ENCODE peak calls at places on chromosomes 13 and 19, in six cellular contexts. One of them, this sample, is unnamed.

GRCh38 chr19:52343548-52343947 is 7.5 kb downstream of the ZNF610 start:
- DNase-seq in mesenchymal stem cell: peak
- DNase-seq in mesendoderm: peak
- DNase-seq in IMR-90: peak
- DNase-seq in neuronal stem cell: peak
- DNase-seq in H1: peak
- DNase-seq in this sample: peak

GRCh38 chr13:45464687-45465453 is at the start of gene COG3:
- DNase-seq in H1: peak
- DNase-seq in neuronal stem cell: peak
- DNase-seq in mesendoderm: peak
- DNase-seq in IMR-90: peak
- DNase-seq in mesenchymal stem cell: peak
- DNase-seq in this sample: peak

GRCh38 chr13:113043931-113044330 is 61.7 kb upstream of the F7 start:
- DNase-seq in mesendoderm: no peak
- DNase-seq in IMR-90: no peak
- DNase-seq in H1: no peak
- DNase-seq in mesenchymal stem cell: no peak
- DNase-seq in neuronal stem cell: no peak
- DNase-seq in this sample: no peak

GRCh38 chr19:49438261-49438660 is 3.1 kb downstream of the SLC17A7 start:
- DNase-seq in mesendoderm: no peak
- DNase-seq in mesenchymal stem cell: no peak
- DNase-seq in H1: no peak
- DNase-seq in neuronal stem cell: no peak
- DNase-seq in IMR-90: no peak
- DNase-seq in this sample: no peak

GRCh38 chr13:77434289-77434688 is 101.2 kb upstream of the SCEL start:
- DNase-seq in mesenchymal stem cell: no peak
- DNase-seq in neuronal stem cell: no peak
- DNase-seq in H1: no peak
- DNase-seq in IMR-90: no peak
- DNase-seq in mesendoderm: no peak
- DNase-seq in this sample: no peak

GRCh38 chr19:17325881-17326594 is 8.6 kb downstream of the ANO8 start:
- DNase-seq in mesendoderm: no peak
- DNase-seq in mesenchymal stem cell: no peak
- DNase-seq in neuronal stem cell: no peak
- DNase-seq in IMR-90: no peak
- DNase-seq in H1: no peak
- DNase-seq in this sample: no peak

GRCh38 chr19:49889687-49890348 is 6.9 kb downstream of the IL4I1 start:
- DNase-seq in mesenchymal stem cell: peak
- DNase-seq in IMR-90: peak
- DNase-seq in H1: peak
- DNase-seq in neuronal stem cell: peak
- DNase-seq in mesendoderm: peak
- DNase-seq in this sample: peak

GRCh38 chr19:4473708-4474503 is 1.8 kb downstream of the HDGFL2 start:
- DNase-seq in IMR-90: no peak
- DNase-seq in neuronal stem cell: no peak
- DNase-seq in H1: no peak
- DNase-seq in mesendoderm: peak
- DNase-seq in mesenchymal stem cell: no peak
- DNase-seq in this sample: no peak

GRCh38 chr19:39307822-39308530 is 11.8 kb downstream of the IFNL1 start:
- DNase-seq in IMR-90: no peak
- DNase-seq in mesenchymal stem cell: no peak
- DNase-seq in neuronal stem cell: no peak
- DNase-seq in H1: no peak
- DNase-seq in mesendoderm: peak
- DNase-seq in this sample: peak

GRCh38 chr19:49421039-49421877 is 2.0 kb downstream of the PTH2 start:
- DNase-seq in mesenchymal stem cell: peak
- DNase-seq in H1: peak
- DNase-seq in IMR-90: peak
- DNase-seq in mesendoderm: peak
- DNase-seq in neuronal stem cell: peak
- DNase-seq in this sample: peak

GRCh38 chr13:109924376-109924775 is 138.0 kb upstream of the IRS2 start:
- DNase-seq in H1: no peak
- DNase-seq in IMR-90: no peak
- DNase-seq in mesendoderm: no peak
- DNase-seq in mesenchymal stem cell: peak
- DNase-seq in neuronal stem cell: no peak
- DNase-seq in this sample: no peak

GRCh38 chr13:108306768-108307332 is 37.3 kb downstream of the TNFSF13B start:
- DNase-seq in IMR-90: no peak
- DNase-seq in mesendoderm: no peak
- DNase-seq in H1: no peak
- DNase-seq in mesenchymal stem cell: no peak
- DNase-seq in neuronal stem cell: no peak
- DNase-seq in this sample: no peak

GRCh38 chr19:35066691-35067563 is 25.4 kb downstream of the HPN start:
- DNase-seq in neuronal stem cell: peak
- DNase-seq in mesendoderm: peak
- DNase-seq in mesenchymal stem cell: peak
- DNase-seq in H1: peak
- DNase-seq in IMR-90: peak
- DNase-seq in this sample: peak

GRCh38 chr19:20167020-20167644 is at the start of gene ZNF486:
- DNase-seq in IMR-90: peak
- DNase-seq in H1: peak
- DNase-seq in mesenchymal stem cell: peak
- DNase-seq in neuronal stem cell: peak
- DNase-seq in mesendoderm: peak
- DNase-seq in this sample: peak

GRCh38 chr19:12834418-12834943 is at the start of gene RTBDN:
- DNase-seq in mesenchymal stem cell: no peak
- DNase-seq in mesendoderm: peak
- DNase-seq in neuronal stem cell: no peak
- DNase-seq in H1: no peak
- DNase-seq in IMR-90: no peak
- DNase-seq in this sample: peak

GRCh38 chr13:87128006-87128405 is 543.2 kb upstream of the SLITRK5 start:
- DNase-seq in neuronal stem cell: peak
- DNase-seq in H1: peak
- DNase-seq in mesenchymal stem cell: peak
- DNase-seq in mesendoderm: peak
- DNase-seq in IMR-90: peak
- DNase-seq in this sample: peak

GRCh38 chr19:35712529-35712909 is 5.3 kb upstream of the KMT2B start:
- DNase-seq in H1: no peak
- DNase-seq in IMR-90: no peak
- DNase-seq in neuronal stem cell: no peak
- DNase-seq in mesenchymal stem cell: no peak
- DNase-seq in mesendoderm: no peak
- DNase-seq in this sample: no peak

GRCh38 chr19:5903054-5903501 is 512 bp downstream of the NDUFA11 start:
- DNase-seq in neuronal stem cell: no peak
- DNase-seq in mesenchymal stem cell: peak
- DNase-seq in IMR-90: peak
- DNase-seq in mesendoderm: peak
- DNase-seq in H1: no peak
- DNase-seq in this sample: no peak

GRCh38 chr13:50358715-50359367 is 343.6 kb downstream of the KCNRG start:
- DNase-seq in mesenchymal stem cell: no peak
- DNase-seq in mesendoderm: no peak
- DNase-seq in H1: no peak
- DNase-seq in neuronal stem cell: no peak
- DNase-seq in IMR-90: no peak
- DNase-seq in this sample: no peak

DNA sequence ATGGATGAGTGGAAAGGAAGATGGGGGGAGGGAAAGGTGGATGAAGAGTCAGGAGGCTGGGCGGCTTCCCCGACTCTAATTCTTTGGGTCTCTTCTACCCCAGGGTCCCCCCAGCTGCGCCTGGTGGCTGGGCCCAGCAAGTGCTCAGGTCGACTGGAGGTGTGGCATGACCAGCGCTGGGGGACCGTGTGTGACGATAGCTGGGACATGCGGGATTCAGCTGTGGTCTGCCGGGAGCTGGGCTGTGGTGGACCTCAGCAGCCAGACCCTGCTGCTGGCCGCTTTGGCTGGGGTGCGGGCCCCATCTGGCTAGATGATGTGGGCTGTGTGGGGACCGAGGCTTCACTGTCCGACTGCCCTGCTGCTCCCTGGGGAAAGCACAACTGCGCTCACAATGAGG is 9.5 kb downstream of the SSC5D start:
- DNase-seq in IMR-90: no peak
- DNase-seq in neuronal stem cell: no peak
- DNase-seq in mesenchymal stem cell: no peak
- DNase-seq in mesendoderm: no peak
- DNase-seq in H1: no peak
- DNase-seq in this sample: no peak
- H2AK5ac ChIP-seq in IMR-90: no peak
- H2AK5ac ChIP-seq in neuronal stem cell: peak
- H2AK5ac ChIP-seq in mesenchymal stem cell: no peak
- H2AK5ac ChIP-seq in mesendoderm: no peak
- H2AK5ac ChIP-seq in H1: no peak
- H2AK5ac ChIP-seq in this sample: no peak

GRCh38 chr13:21074601-21075302 is 13.4 kb upstream of the LATS2 start:
- DNase-seq in IMR-90: no peak
- DNase-seq in H1: no peak
- DNase-seq in neuronal stem cell: no peak
- DNase-seq in mesendoderm: peak
- DNase-seq in mesenchymal stem cell: peak
- DNase-seq in this sample: no peak

GRCh38 chr13:21071015-21071414 is 9.6 kb upstream of the LATS2 start:
- DNase-seq in H1: no peak
- DNase-seq in IMR-90: no peak
- DNase-seq in mesenchymal stem cell: no peak
- DNase-seq in neuronal stem cell: no peak
- DNase-seq in mesendoderm: peak
- DNase-seq in this sample: no peak

GRCh38 chr13:21075303-21076264 is 14.2 kb upstream of the LATS2 start:
- DNase-seq in mesendoderm: peak
- DNase-seq in IMR-90: no peak
- DNase-seq in H1: no peak
- DNase-seq in neuronal stem cell: no peak
- DNase-seq in mesenchymal stem cell: peak
- DNase-seq in this sample: peak

GRCh38 chr13:21069561-21070004 is 8.2 kb upstream of the LATS2 start:
- DNase-seq in IMR-90: peak
- DNase-seq in neuronal stem cell: no peak
- DNase-seq in mesendoderm: peak
- DNase-seq in mesenchymal stem cell: peak
- DNase-seq in H1: no peak
- DNase-seq in this sample: no peak

DNA sequence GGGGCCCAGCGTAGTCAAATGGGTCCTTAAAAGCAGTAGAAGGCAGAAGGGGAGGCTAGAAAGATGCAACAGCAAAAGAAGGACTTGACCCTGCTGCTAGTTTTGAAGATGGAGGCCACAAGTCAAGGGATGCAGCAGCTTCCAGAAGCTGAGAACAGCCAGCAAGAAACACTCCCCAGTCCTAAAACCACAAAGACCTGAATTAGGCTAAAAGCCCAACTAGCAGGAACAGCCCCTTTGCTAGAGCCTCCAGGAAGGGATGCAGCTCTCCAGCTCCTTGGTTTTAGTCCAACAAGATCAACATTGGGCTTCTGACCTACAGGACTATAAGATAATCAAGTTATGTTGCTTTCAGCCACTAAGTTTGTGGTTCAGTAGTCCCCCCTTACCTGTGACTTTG is 10.5 kb upstream of the LATS2 start:
- DNase-seq in neuronal stem cell: no peak
- DNase-seq in mesenchymal stem cell: no peak
- DNase-seq in H1: no peak
- DNase-seq in mesendoderm: no peak
- DNase-seq in IMR-90: no peak
- DNase-seq in this sample: no peak
- H2BK120ac ChIP-seq in neuronal stem cell: no peak
- H2BK120ac ChIP-seq in mesenchymal stem cell: no peak
- H2BK120ac ChIP-seq in H1: no peak
- H2BK120ac ChIP-seq in mesendoderm: no peak
- H2BK120ac ChIP-seq in IMR-90: peak
- H2BK120ac ChIP-seq in this sample: no peak

GRCh38 chr19:45767881-45768643 is 990 bp downstream of the SIX5 start:
- DNase-seq in mesendoderm: peak
- DNase-seq in H1: no peak
- DNase-seq in mesenchymal stem cell: peak
- DNase-seq in IMR-90: peak
- DNase-seq in neuronal stem cell: peak
- DNase-seq in this sample: peak

GRCh38 chr19:45769821-45770191 is 754 bp upstream of the SIX5 start:
- DNase-seq in H1: no peak
- DNase-seq in IMR-90: peak
- DNase-seq in neuronal stem cell: no peak
- DNase-seq in mesenchymal stem cell: peak
- DNase-seq in mesendoderm: no peak
- DNase-seq in this sample: no peak

GRCh38 chr19:45769054-45769782 is at the start of gene SIX5:
- DNase-seq in neuronal stem cell: peak
- DNase-seq in IMR-90: peak
- DNase-seq in mesenchymal stem cell: peak
- DNase-seq in H1: peak
- DNase-seq in mesendoderm: peak
- DNase-seq in this sample: peak

GRCh38 chr19:45767410-45767880 is 1.6 kb downstream of the SIX5 start:
- DNase-seq in mesendoderm: peak
- DNase-seq in IMR-90: peak
- DNase-seq in neuronal stem cell: peak
- DNase-seq in H1: no peak
- DNase-seq in mesenchymal stem cell: peak
- DNase-seq in this sample: peak

GRCh38 chr19:45768644-45769053 is 403 bp downstream of the SIX5 start:
- DNase-seq in neuronal stem cell: no peak
- DNase-seq in mesenchymal stem cell: peak
- DNase-seq in mesendoderm: peak
- DNase-seq in IMR-90: peak
- DNase-seq in H1: no peak
- DNase-seq in this sample: no peak
- H2AK5ac ChIP-seq in neuronal stem cell: peak
- H2AK5ac ChIP-seq in mesenchymal stem cell: peak
- H2AK5ac ChIP-seq in mesendoderm: peak
- H2AK5ac ChIP-seq in IMR-90: peak
- H2AK5ac ChIP-seq in H1: peak
- H2AK5ac ChIP-seq in this sample: no peak

GRCh38 chr19:47607564-47608073 is 1.3 kb upstream of the BICRA start:
- DNase-seq in IMR-90: no peak
- DNase-seq in H1: no peak
- DNase-seq in neuronal stem cell: no peak
- DNase-seq in mesenchymal stem cell: no peak
- DNase-seq in mesendoderm: no peak
- DNase-seq in this sample: no peak
- H2BK120ac ChIP-seq in IMR-90: peak
- H2BK120ac ChIP-seq in H1: no peak
- H2BK120ac ChIP-seq in neuronal stem cell: no peak
- H2BK120ac ChIP-seq in mesenchymal stem cell: peak
- H2BK120ac ChIP-seq in mesendoderm: no peak
- H2BK120ac ChIP-seq in this sample: no peak

This sample was measured in H9.